ENCODE peak calls at places on chromosomes 4 and X, in five cellular contexts. One of them, this sample, is unnamed.
A peak's percentile ranks its signal among the peaks of the same experiment; 100 is the strongest.

GRCh38 chr4:177483271-177483670 is 41.0 kb upstream of the AGA start:
- DNase-seq in colonic mucosa: no peak
- DNase-seq in PC-3: no peak
- DNase-seq in dermis blood vessel endothelial cell: peak; percentile 8
- DNase-seq in GF-D8: peak; percentile 23
- DNase-seq in this sample: no peak

GRCh38 chrX:42686706-42687105 is 91.3 kb downstream of the PPP1R2C start:
- DNase-seq in colonic mucosa: no peak
- DNase-seq in PC-3: no peak
- DNase-seq in dermis blood vessel endothelial cell: no peak
- DNase-seq in GF-D8: no peak
- DNase-seq in this sample: no peak

GRCh38 chr4:169272265-169272886 is 1.6 kb upstream of the SH3RF1 start:
- DNase-seq in colonic mucosa: no peak
- DNase-seq in PC-3: peak; percentile 71
- DNase-seq in dermis blood vessel endothelial cell: no peak
- DNase-seq in GF-D8: no peak
- DNase-seq in this sample: no peak

GRCh38 chr4:124933521-124933920 is 221.0 kb upstream of the ANKRD50 start:
- DNase-seq in colonic mucosa: no peak
- DNase-seq in PC-3: no peak
- DNase-seq in dermis blood vessel endothelial cell: no peak
- DNase-seq in GF-D8: no peak
- DNase-seq in this sample: no peak

GRCh38 chrX:41412261-41413167 is 34.6 kb upstream of the NYX start:
- DNase-seq in colonic mucosa: peak; percentile 87
- DNase-seq in PC-3: no peak
- DNase-seq in dermis blood vessel endothelial cell: peak; percentile 20
- DNase-seq in GF-D8: no peak
- DNase-seq in this sample: peak; percentile 55

GRCh38 chrX:43718956-43719355 is 62.9 kb downstream of the MAOA start:
- DNase-seq in colonic mucosa: no peak
- DNase-seq in PC-3: peak; percentile 57
- DNase-seq in dermis blood vessel endothelial cell: no peak
- DNase-seq in GF-D8: no peak
- DNase-seq in this sample: no peak

GRCh38 chr4:173919196-173919595 is 364.3 kb downstream of the FBXO8 start:
- DNase-seq in colonic mucosa: no peak
- DNase-seq in PC-3: no peak
- DNase-seq in dermis blood vessel endothelial cell: no peak
- DNase-seq in GF-D8: no peak
- DNase-seq in this sample: no peak

GRCh38 chrX:41333994-41334865 is at the start of gene DDX3X:
- DNase-seq in colonic mucosa: peak; percentile 94
- DNase-seq in PC-3: peak; percentile 81
- DNase-seq in dermis blood vessel endothelial cell: peak; percentile 85
- DNase-seq in GF-D8: no peak
- DNase-seq in this sample: peak; percentile 89

GRCh38 chr4:122450847-122451246 is 5.7 kb downstream of the IL2 start:
- DNase-seq in colonic mucosa: no peak
- DNase-seq in PC-3: peak; percentile 62
- DNase-seq in dermis blood vessel endothelial cell: peak; percentile 14
- DNase-seq in GF-D8: no peak
- DNase-seq in this sample: peak; percentile 62

GRCh38 chr4:156970501-156971167 is 965 bp downstream of the PDGFC start:
- DNase-seq in colonic mucosa: peak; percentile 54
- DNase-seq in PC-3: peak; percentile 56
- DNase-seq in dermis blood vessel endothelial cell: peak; percentile 70
- DNase-seq in GF-D8: no peak
- DNase-seq in this sample: peak; percentile 83

GRCh38 chr4:12036450-12036849 is 607.8 kb upstream of the HS3ST1 start:
- DNase-seq in colonic mucosa: no peak
- DNase-seq in PC-3: no peak
- DNase-seq in dermis blood vessel endothelial cell: peak; percentile 45
- DNase-seq in GF-D8: no peak
- DNase-seq in this sample: no peak

GRCh38 chr4:52343595-52343994 is 292.5 kb downstream of the SPATA18 start:
- DNase-seq in colonic mucosa: no peak
- DNase-seq in PC-3: no peak
- DNase-seq in dermis blood vessel endothelial cell: no peak
- DNase-seq in GF-D8: no peak
- DNase-seq in this sample: no peak

GRCh38 chr4:110869862-110870577 is 247.1 kb upstream of the PITX2 start:
- DNase-seq in colonic mucosa: no peak
- DNase-seq in PC-3: no peak
- DNase-seq in dermis blood vessel endothelial cell: no peak
- DNase-seq in GF-D8: no peak
- DNase-seq in this sample: peak; percentile 24

GRCh38 chr4:91198951-91199350 is 1071.8 kb downstream of the CCSER1 start:
- DNase-seq in colonic mucosa: no peak
- DNase-seq in PC-3: no peak
- DNase-seq in dermis blood vessel endothelial cell: no peak
- DNase-seq in GF-D8: no peak
- DNase-seq in this sample: no peak

GRCh38 chr4:56129431-56129861 is 180.7 kb downstream of the CEP135 start:
- DNase-seq in colonic mucosa: peak; percentile 76
- DNase-seq in PC-3: peak; percentile 68
- DNase-seq in dermis blood vessel endothelial cell: peak; percentile 13
- DNase-seq in GF-D8: no peak
- DNase-seq in this sample: peak; percentile 58

GRCh38 chr4:3293410-3294391 is 880 bp downstream of the RGS12 start:
- DNase-seq in colonic mucosa: peak; percentile 23
- DNase-seq in PC-3: no peak
- DNase-seq in dermis blood vessel endothelial cell: peak; percentile 31
- DNase-seq in GF-D8: no peak
- DNase-seq in this sample: no peak

GRCh38 chrX:119467433-119467832 is 811 bp upstream of the SLC25A5 start:
- DNase-seq in colonic mucosa: no peak
- DNase-seq in PC-3: no peak
- DNase-seq in dermis blood vessel endothelial cell: no peak
- DNase-seq in GF-D8: no peak
- DNase-seq in this sample: no peak

GRCh38 chr4:87543835-87544461 is 14.8 kb upstream of the SPARCL1 start:
- DNase-seq in colonic mucosa: no peak
- DNase-seq in PC-3: peak; percentile 69
- DNase-seq in dermis blood vessel endothelial cell: peak; percentile 71
- DNase-seq in GF-D8: no peak
- DNase-seq in this sample: peak; percentile 74

GRCh38 chr4:107931775-107932321 is 499 bp downstream of the CYP2U1 start:
- DNase-seq in colonic mucosa: peak; percentile 18
- DNase-seq in PC-3: no peak
- DNase-seq in dermis blood vessel endothelial cell: no peak
- DNase-seq in GF-D8: no peak
- DNase-seq in this sample: no peak

GRCh38 chrX:19566359-19567141 is 51.2 kb upstream of the MAP3K15 start:
- DNase-seq in colonic mucosa: no peak
- DNase-seq in PC-3: no peak
- DNase-seq in dermis blood vessel endothelial cell: peak; percentile 14
- DNase-seq in GF-D8: peak; percentile 74
- DNase-seq in this sample: no peak

GRCh38 chr4:181548873-181549541 is 694.2 kb upstream of the TENM3 start:
- DNase-seq in colonic mucosa: no peak
- DNase-seq in PC-3: peak; percentile 20
- DNase-seq in dermis blood vessel endothelial cell: no peak
- DNase-seq in GF-D8: no peak
- DNase-seq in this sample: peak; percentile 88

GRCh38 chr4:98341309-98341708 is 80.1 kb downstream of the RAP1GDS1 start:
- DNase-seq in colonic mucosa: no peak
- DNase-seq in PC-3: no peak
- DNase-seq in dermis blood vessel endothelial cell: no peak
- DNase-seq in GF-D8: no peak
- DNase-seq in this sample: no peak

GRCh38 chr4:104465201-104465600 is 29.5 kb downstream of the CXXC4 start:
- DNase-seq in colonic mucosa: no peak
- DNase-seq in PC-3: no peak
- DNase-seq in dermis blood vessel endothelial cell: no peak
- DNase-seq in GF-D8: no peak
- DNase-seq in this sample: no peak

GRCh38 chr4:98929341-98930267 is 671 bp upstream of the EIF4E start:
- DNase-seq in colonic mucosa: peak; percentile 74
- DNase-seq in PC-3: peak; percentile 95
- DNase-seq in dermis blood vessel endothelial cell: peak; percentile 95
- DNase-seq in GF-D8: peak; percentile 46
- DNase-seq in this sample: peak; percentile 97

This sample was measured in MCF 10A.